ENCODE peak calls at places on chromosome 16, in seven cellular contexts. One of them, this sample, is unnamed.

GRCh38 chr16:351804-352520 is 561 bp downstream of the AXIN1 start:
- DNase-seq in NCI-H446: no peak
- DNase-seq in MCF 10A: no peak
- DNase-seq in activated T-helper 1 cell treated with anti-CD3 and anti-CD28 coated beads, Interleukin-12 subunit alpha, Interleukin-12 subunit beta, Interleukin-2, Interleukin-4 antibody, amounts not matched to agents 30 ng/mL and 10 ng/mL and 1 ng/mL, durations not matched to agents 14 hours and 24 hours and 36 hours: no peak
- DNase-seq in H54: no peak
- DNase-seq in activated CD8-positive, alpha-beta memory T cell treated with anti-CD3 and anti-CD28 coated beads for 48 hours: no peak
- DNase-seq in nephron progenitor cell: peak
- DNase-seq in this sample: no peak

GRCh38 chr16:66472961-66473610 is 46.0 kb downstream of the BEAN1 start:
- DNase-seq in H54: no peak
- DNase-seq in activated T-helper 1 cell treated with anti-CD3 and anti-CD28 coated beads, Interleukin-12 subunit alpha, Interleukin-12 subunit beta, Interleukin-2, Interleukin-4 antibody, amounts not matched to agents 30 ng/mL and 10 ng/mL and 1 ng/mL, durations not matched to agents 14 hours and 24 hours and 36 hours: no peak
- DNase-seq in MCF 10A: no peak
- DNase-seq in NCI-H446: no peak
- DNase-seq in activated CD8-positive, alpha-beta memory T cell treated with anti-CD3 and anti-CD28 coated beads for 48 hours: no peak
- DNase-seq in nephron progenitor cell: no peak
- DNase-seq in this sample: no peak

GRCh38 chr16:54706406-54706805 is 224.3 kb upstream of the IRX5 start:
- DNase-seq in activated CD8-positive, alpha-beta memory T cell treated with anti-CD3 and anti-CD28 coated beads for 48 hours: no peak
- DNase-seq in NCI-H446: no peak
- DNase-seq in H54: no peak
- DNase-seq in MCF 10A: no peak
- DNase-seq in nephron progenitor cell: no peak
- DNase-seq in activated T-helper 1 cell treated with anti-CD3 and anti-CD28 coated beads, Interleukin-12 subunit alpha, Interleukin-12 subunit beta, Interleukin-2, Interleukin-4 antibody, amounts not matched to agents 30 ng/mL and 10 ng/mL and 1 ng/mL, durations not matched to agents 14 hours and 24 hours and 36 hours: no peak
- DNase-seq in this sample: no peak

GRCh38 chr16:52114414-52114813 is 432.5 kb downstream of the TOX3 start:
- DNase-seq in activated T-helper 1 cell treated with anti-CD3 and anti-CD28 coated beads, Interleukin-12 subunit alpha, Interleukin-12 subunit beta, Interleukin-2, Interleukin-4 antibody, amounts not matched to agents 30 ng/mL and 10 ng/mL and 1 ng/mL, durations not matched to agents 14 hours and 24 hours and 36 hours: no peak
- DNase-seq in nephron progenitor cell: no peak
- DNase-seq in activated CD8-positive, alpha-beta memory T cell treated with anti-CD3 and anti-CD28 coated beads for 48 hours: no peak
- DNase-seq in NCI-H446: no peak
- DNase-seq in MCF 10A: peak
- DNase-seq in H54: no peak
- DNase-seq in this sample: peak

GRCh38 chr16:5379948-5380347 is 282.4 kb upstream of the EEF2KMT start:
- DNase-seq in nephron progenitor cell: no peak
- DNase-seq in NCI-H446: no peak
- DNase-seq in activated T-helper 1 cell treated with anti-CD3 and anti-CD28 coated beads, Interleukin-12 subunit alpha, Interleukin-12 subunit beta, Interleukin-2, Interleukin-4 antibody, amounts not matched to agents 30 ng/mL and 10 ng/mL and 1 ng/mL, durations not matched to agents 14 hours and 24 hours and 36 hours: no peak
- DNase-seq in H54: no peak
- DNase-seq in activated CD8-positive, alpha-beta memory T cell treated with anti-CD3 and anti-CD28 coated beads for 48 hours: no peak
- DNase-seq in MCF 10A: no peak
- DNase-seq in this sample: no peak

GRCh38 chr16:3094289-3095027 is 4.6 kb downstream of the ZSCAN10 start:
- DNase-seq in nephron progenitor cell: no peak
- DNase-seq in activated T-helper 1 cell treated with anti-CD3 and anti-CD28 coated beads, Interleukin-12 subunit alpha, Interleukin-12 subunit beta, Interleukin-2, Interleukin-4 antibody, amounts not matched to agents 30 ng/mL and 10 ng/mL and 1 ng/mL, durations not matched to agents 14 hours and 24 hours and 36 hours: no peak
- DNase-seq in H54: peak
- DNase-seq in activated CD8-positive, alpha-beta memory T cell treated with anti-CD3 and anti-CD28 coated beads for 48 hours: no peak
- DNase-seq in MCF 10A: peak
- DNase-seq in NCI-H446: peak
- DNase-seq in this sample: peak

GRCh38 chr16:31301708-31302400 is 42.1 kb downstream of the ITGAM start:
- DNase-seq in NCI-H446: peak
- DNase-seq in MCF 10A: peak
- DNase-seq in activated T-helper 1 cell treated with anti-CD3 and anti-CD28 coated beads, Interleukin-12 subunit alpha, Interleukin-12 subunit beta, Interleukin-2, Interleukin-4 antibody, amounts not matched to agents 30 ng/mL and 10 ng/mL and 1 ng/mL, durations not matched to agents 14 hours and 24 hours and 36 hours: no peak
- DNase-seq in activated CD8-positive, alpha-beta memory T cell treated with anti-CD3 and anti-CD28 coated beads for 48 hours: no peak
- DNase-seq in H54: peak
- DNase-seq in nephron progenitor cell: no peak
- DNase-seq in this sample: peak

GRCh38 chr16:85056211-85056748 is 28.7 kb downstream of the KIAA0513 start:
- DNase-seq in activated T-helper 1 cell treated with anti-CD3 and anti-CD28 coated beads, Interleukin-12 subunit alpha, Interleukin-12 subunit beta, Interleukin-2, Interleukin-4 antibody, amounts not matched to agents 30 ng/mL and 10 ng/mL and 1 ng/mL, durations not matched to agents 14 hours and 24 hours and 36 hours: no peak
- DNase-seq in NCI-H446: no peak
- DNase-seq in activated CD8-positive, alpha-beta memory T cell treated with anti-CD3 and anti-CD28 coated beads for 48 hours: no peak
- DNase-seq in MCF 10A: no peak
- DNase-seq in H54: no peak
- DNase-seq in nephron progenitor cell: no peak
- DNase-seq in this sample: no peak

GRCh38 chr16:82024883-82025282 is 10.2 kb upstream of the HSD17B2 start:
- DNase-seq in activated T-helper 1 cell treated with anti-CD3 and anti-CD28 coated beads, Interleukin-12 subunit alpha, Interleukin-12 subunit beta, Interleukin-2, Interleukin-4 antibody, amounts not matched to agents 30 ng/mL and 10 ng/mL and 1 ng/mL, durations not matched to agents 14 hours and 24 hours and 36 hours: no peak
- DNase-seq in MCF 10A: no peak
- DNase-seq in nephron progenitor cell: no peak
- DNase-seq in activated CD8-positive, alpha-beta memory T cell treated with anti-CD3 and anti-CD28 coated beads for 48 hours: no peak
- DNase-seq in H54: no peak
- DNase-seq in NCI-H446: no peak
- DNase-seq in this sample: no peak

GRCh38 chr16:15790458-15790857 is 66.4 kb downstream of the MYH11 start:
- DNase-seq in MCF 10A: no peak
- DNase-seq in NCI-H446: no peak
- DNase-seq in nephron progenitor cell: no peak
- DNase-seq in H54: no peak
- DNase-seq in activated T-helper 1 cell treated with anti-CD3 and anti-CD28 coated beads, Interleukin-12 subunit alpha, Interleukin-12 subunit beta, Interleukin-2, Interleukin-4 antibody, amounts not matched to agents 30 ng/mL and 10 ng/mL and 1 ng/mL, durations not matched to agents 14 hours and 24 hours and 36 hours: no peak
- DNase-seq in activated CD8-positive, alpha-beta memory T cell treated with anti-CD3 and anti-CD28 coated beads for 48 hours: no peak
- DNase-seq in this sample: no peak

GRCh38 chr16:53041196-53041977 is 11.3 kb downstream of the CHD9NB start:
- DNase-seq in nephron progenitor cell: no peak
- DNase-seq in MCF 10A: peak
- DNase-seq in NCI-H446: peak
- DNase-seq in H54: no peak
- DNase-seq in activated CD8-positive, alpha-beta memory T cell treated with anti-CD3 and anti-CD28 coated beads for 48 hours: no peak
- DNase-seq in activated T-helper 1 cell treated with anti-CD3 and anti-CD28 coated beads, Interleukin-12 subunit alpha, Interleukin-12 subunit beta, Interleukin-2, Interleukin-4 antibody, amounts not matched to agents 30 ng/mL and 10 ng/mL and 1 ng/mL, durations not matched to agents 14 hours and 24 hours and 36 hours: no peak
- DNase-seq in this sample: no peak

GRCh38 chr16:72013389-72013788 is 4.8 kb downstream of the DHODH start:
- DNase-seq in activated T-helper 1 cell treated with anti-CD3 and anti-CD28 coated beads, Interleukin-12 subunit alpha, Interleukin-12 subunit beta, Interleukin-2, Interleukin-4 antibody, amounts not matched to agents 30 ng/mL and 10 ng/mL and 1 ng/mL, durations not matched to agents 14 hours and 24 hours and 36 hours: no peak
- DNase-seq in activated CD8-positive, alpha-beta memory T cell treated with anti-CD3 and anti-CD28 coated beads for 48 hours: no peak
- DNase-seq in NCI-H446: no peak
- DNase-seq in H54: no peak
- DNase-seq in MCF 10A: peak
- DNase-seq in nephron progenitor cell: no peak
- DNase-seq in this sample: no peak

GRCh38 chr16:87119168-87119567 is 198.0 kb downstream of the C16orf95 start:
- DNase-seq in H54: no peak
- DNase-seq in NCI-H446: no peak
- DNase-seq in nephron progenitor cell: no peak
- DNase-seq in activated T-helper 1 cell treated with anti-CD3 and anti-CD28 coated beads, Interleukin-12 subunit alpha, Interleukin-12 subunit beta, Interleukin-2, Interleukin-4 antibody, amounts not matched to agents 30 ng/mL and 10 ng/mL and 1 ng/mL, durations not matched to agents 14 hours and 24 hours and 36 hours: no peak
- DNase-seq in activated CD8-positive, alpha-beta memory T cell treated with anti-CD3 and anti-CD28 coated beads for 48 hours: no peak
- DNase-seq in MCF 10A: no peak
- DNase-seq in this sample: no peak

GRCh38 chr16:54289242-54290051 is 2.9 kb upstream of the IRX3 start:
- DNase-seq in activated T-helper 1 cell treated with anti-CD3 and anti-CD28 coated beads, Interleukin-12 subunit alpha, Interleukin-12 subunit beta, Interleukin-2, Interleukin-4 antibody, amounts not matched to agents 30 ng/mL and 10 ng/mL and 1 ng/mL, durations not matched to agents 14 hours and 24 hours and 36 hours: no peak
- DNase-seq in NCI-H446: no peak
- DNase-seq in activated CD8-positive, alpha-beta memory T cell treated with anti-CD3 and anti-CD28 coated beads for 48 hours: no peak
- DNase-seq in nephron progenitor cell: peak
- DNase-seq in MCF 10A: no peak
- DNase-seq in H54: no peak
- DNase-seq in this sample: no peak

GRCh38 chr16:87864331-87864989 is 4.8 kb downstream of the SLC7A5 start:
- DNase-seq in H54: no peak
- DNase-seq in activated CD8-positive, alpha-beta memory T cell treated with anti-CD3 and anti-CD28 coated beads for 48 hours: no peak
- DNase-seq in nephron progenitor cell: no peak
- DNase-seq in NCI-H446: no peak
- DNase-seq in activated T-helper 1 cell treated with anti-CD3 and anti-CD28 coated beads, Interleukin-12 subunit alpha, Interleukin-12 subunit beta, Interleukin-2, Interleukin-4 antibody, amounts not matched to agents 30 ng/mL and 10 ng/mL and 1 ng/mL, durations not matched to agents 14 hours and 24 hours and 36 hours: no peak
- DNase-seq in MCF 10A: peak
- DNase-seq in this sample: no peak

GRCh38 chr16:64534180-64534780 is 587.6 kb downstream of the CDH11 start:
- DNase-seq in activated T-helper 1 cell treated with anti-CD3 and anti-CD28 coated beads, Interleukin-12 subunit alpha, Interleukin-12 subunit beta, Interleukin-2, Interleukin-4 antibody, amounts not matched to agents 30 ng/mL and 10 ng/mL and 1 ng/mL, durations not matched to agents 14 hours and 24 hours and 36 hours: no peak
- DNase-seq in activated CD8-positive, alpha-beta memory T cell treated with anti-CD3 and anti-CD28 coated beads for 48 hours: no peak
- DNase-seq in H54: no peak
- DNase-seq in NCI-H446: no peak
- DNase-seq in nephron progenitor cell: no peak
- DNase-seq in MCF 10A: no peak
- DNase-seq in this sample: no peak

GRCh38 chr16:73171901-73172619 is 124.1 kb upstream of the ZFHX3 start:
- DNase-seq in activated CD8-positive, alpha-beta memory T cell treated with anti-CD3 and anti-CD28 coated beads for 48 hours: no peak
- DNase-seq in MCF 10A: no peak
- DNase-seq in activated T-helper 1 cell treated with anti-CD3 and anti-CD28 coated beads, Interleukin-12 subunit alpha, Interleukin-12 subunit beta, Interleukin-2, Interleukin-4 antibody, amounts not matched to agents 30 ng/mL and 10 ng/mL and 1 ng/mL, durations not matched to agents 14 hours and 24 hours and 36 hours: no peak
- DNase-seq in H54: no peak
- DNase-seq in nephron progenitor cell: peak
- DNase-seq in NCI-H446: no peak
- DNase-seq in this sample: no peak

GRCh38 chr16:83701494-83701893 is 106.3 kb upstream of the HSBP1 start:
- DNase-seq in NCI-H446: no peak
- DNase-seq in MCF 10A: peak
- DNase-seq in activated CD8-positive, alpha-beta memory T cell treated with anti-CD3 and anti-CD28 coated beads for 48 hours: no peak
- DNase-seq in activated T-helper 1 cell treated with anti-CD3 and anti-CD28 coated beads, Interleukin-12 subunit alpha, Interleukin-12 subunit beta, Interleukin-2, Interleukin-4 antibody, amounts not matched to agents 30 ng/mL and 10 ng/mL and 1 ng/mL, durations not matched to agents 14 hours and 24 hours and 36 hours: no peak
- DNase-seq in nephron progenitor cell: peak
- DNase-seq in H54: peak
- DNase-seq in this sample: peak

This sample was measured in mucosa of gallbladder.